ENCODE peak calls at places on chromosomes 1 and 21, in six cellular contexts. O, C, T, Y, L and V are unnamed samples.

GRCh38 chr1:90386899-90387334 is 330.2 kb downstream of the BARHL2 start:
- DNase-seq in O (no peak), C (no peak), T (no peak), Y (no peak), L (no peak), V (peak)

GRCh38 chr1:28062806-28063205 is 25.6 kb downstream of the EYA3 start:
- DNase-seq in O (no peak), C (no peak), T (no peak), Y (no peak), L (no peak), V (no peak)

GRCh38 chr1:65001238-65001792 is 35.0 kb upstream of the JAK1 start:
- DNase-seq in O (peak), C (no peak), T (peak), Y (peak), L (peak), V (peak)

GRCh38 chr1:195529881-195530280 is 1078.4 kb downstream of the KCNT2 start:
- DNase-seq in O (no peak), C (no peak), T (no peak), Y (no peak), L (no peak), V (no peak)

GRCh38 chr1:3373175-3373574 is 81.3 kb upstream of the ARHGEF16 start:
- DNase-seq in O (no peak), C (no peak), T (no peak), Y (no peak), L (no peak), V (peak)

GRCh38 chr1:221712198-221712684 is 29.6 kb downstream of the DUSP10 start:
- DNase-seq in O (no peak), C (no peak), T (no peak), Y (no peak), L (peak), V (peak)

GRCh38 chr21:38775733-38776132 is 30.0 kb upstream of the ETS2 start:
- DNase-seq in O (no peak), C (no peak), T (no peak), Y (no peak), L (no peak), V (no peak)

GRCh38 chr1:62038594-62039284 is 155.9 kb upstream of the L1TD1 start:
- DNase-seq in O (no peak), C (no peak), T (no peak), Y (no peak), L (no peak), V (no peak)

GRCh38 chr21:16294128-16294527 is 564.3 kb downstream of the USP25 start:
- DNase-seq in O (no peak), C (no peak), T (no peak), Y (no peak), L (no peak), V (no peak)

GRCh38 chr1:212981025-212981495 is 30.7 kb downstream of the VASH2 start:
- DNase-seq in O (no peak), C (no peak), T (no peak), Y (peak), L (no peak), V (no peak)

GRCh38 chr1:206504363-206504713 is 3.0 kb upstream of the RASSF5 start:
- DNase-seq in O (no peak), C (no peak), T (no peak), Y (peak), L (no peak), V (no peak)

GRCh38 chr1:187924252-187924651 is 1095.5 kb downstream of the PLA2G4A start:
- DNase-seq in O (no peak), C (no peak), T (no peak), Y (no peak), L (no peak), V (no peak)

GRCh38 chr1:28580706-28581530 is 11.1 kb upstream of the RAB42 start:
- DNase-seq in O (peak), C (no peak), T (peak), Y (no peak), L (peak), V (peak)

GRCh38 chr1:6152882-6153281 is 27.2 kb downstream of the CHD5 start:
- DNase-seq in O (no peak), C (no peak), T (no peak), Y (no peak), L (no peak), V (no peak)

GRCh38 chr21:45872471-45872870 is 109.1 kb upstream of the COL6A1 start:
- DNase-seq in O (no peak), C (no peak), T (no peak), Y (no peak), L (no peak), V (no peak)

GRCh38 chr1:183461350-183461749 is 10.9 kb upstream of the SMG7 start:
- DNase-seq in O (no peak), C (no peak), T (no peak), Y (no peak), L (no peak), V (peak)

GRCh38 chr1:55214214-55214902 is 806 bp downstream of the USP24 start:
- DNase-seq in O (peak), C (no peak), T (no peak), Y (peak), L (peak), V (peak)

GRCh38 chr1:9436258-9436657 is 103.0 kb upstream of the SLC25A33 start:
- DNase-seq in O (no peak), C (no peak), T (no peak), Y (no peak), L (no peak), V (no peak)

GRCh38 chr1:85351202-85351828 is 74.9 kb upstream of the BCL10 start:
- DNase-seq in O (no peak), C (no peak), T (no peak), Y (no peak), L (no peak), V (no peak)

GRCh38 chr1:15760520-15761211 is 2.1 kb downstream of the FBLIM1 start:
- DNase-seq in O (peak), C (no peak), T (no peak), Y (no peak), L (no peak), V (peak)

GRCh38 chr1:189305279-189305678 is 1172.4 kb downstream of the BRINP3 start:
- DNase-seq in O (no peak), C (no peak), T (no peak), Y (no peak), L (no peak), V (no peak)

GRCh38 chr1:226820935-226821718 is 49.3 kb upstream of the PSEN2 start:
- DNase-seq in O (no peak), C (no peak), T (no peak), Y (peak), L (no peak), V (peak)

GRCh38 chr1:2981981-2982614 is 39.2 kb upstream of the ACTRT2 start:
- DNase-seq in O (no peak), C (no peak), T (no peak), Y (peak), L (no peak), V (no peak)

GRCh38 chr1:200373811-200374231 is 36.0 kb downstream of the ZNF281 start:
- DNase-seq in O (peak), C (no peak), T (no peak), Y (no peak), L (no peak), V (no peak)

GRCh38 chr21:34996304-34997081 is 52.6 kb downstream of the RUNX1 start:
- DNase-seq in O (no peak), C (no peak), T (no peak), Y (no peak), L (no peak), V (peak)

GRCh38 chr1:59552001-59552400 is 255.1 kb downstream of the FGGY start:
- DNase-seq in O (no peak), C (no peak), T (no peak), Y (peak), L (no peak), V (no peak)

GRCh38 chr21:25626752-25627151 is 12.3 kb upstream of the JAM2 start:
- DNase-seq in O (no peak), C (no peak), T (no peak), Y (no peak), L (no peak), V (no peak)

GRCh38 chr1:202016022-202016624 is 5.7 kb downstream of the ELF3 start:
- DNase-seq in O (no peak), C (no peak), T (no peak), Y (no peak), L (no peak), V (no peak)

GRCh38 chr1:155085504-155086181 is 7.0 kb downstream of the EFNA3 start:
- DNase-seq in O (peak), C (no peak), T (peak), Y (peak), L (peak), V (peak)

GRCh38 chr1:51693420-51694144 is 76.7 kb downstream of the OSBPL9 start:
- DNase-seq in O (no peak), C (no peak), T (no peak), Y (no peak), L (no peak), V (peak)